ENCODE peak calls at places on chromosomes 6 and 20, in four cellular contexts. S is AML-193, Z is MM.1S, V is NB4. H is an unnamed sample.

GRCh38 chr6:89580997-89581666 is 57.4 kb downstream of the LYRM2 start:
- DNase-seq in Z (no peak), S (no peak), V (no peak), H (no peak)

GRCh38 chr20:9287062-9287461 is 218.2 kb downstream of the PLCB4 start:
- DNase-seq in Z (no peak), S (no peak), V (no peak), H (no peak)

GRCh38 chr20:42598586-42598985 is 591.1 kb downstream of the PTPRT start:
- DNase-seq in S (no peak), V (no peak), Z (no peak), H (no peak)

GRCh38 chr6:106162926-106163325 is 76.8 kb downstream of the PRDM1 start:
- DNase-seq in Z (peak), S (peak), V (peak), H (no peak)

GRCh38 chr20:58617158-58617557 is 33.9 kb upstream of the STX16 start:
- DNase-seq in V (no peak), Z (no peak), S (no peak), H (no peak)

GRCh38 chr20:1327241-1327653 is 1.7 kb downstream of the SDCBP2 start:
- DNase-seq in S (no peak), V (peak), Z (no peak), H (no peak)

GRCh38 chr20:39775110-39775509 is 813.0 kb downstream of the DHX35 start:
- DNase-seq in S (no peak), V (no peak), Z (no peak), H (no peak)

GRCh38 chr6:82917346-82918064 is 148.1 kb downstream of the UBE3D start:
- DNase-seq in Z (no peak), V (no peak), S (no peak), H (no peak)

GRCh38 chr6:37565267-37566208 is 65.8 kb upstream of the CCDC167 start:
- DNase-seq in S (no peak), Z (no peak), V (no peak), H (no peak)

GRCh38 chr6:26550250-26550993 is 12.3 kb downstream of the HMGN4 start:
- DNase-seq in V (peak), S (peak), Z (no peak), H (peak)

GRCh38 chr20:19735446-19735845 is 22.6 kb upstream of the RIN2 start:
- DNase-seq in V (peak), Z (no peak), S (peak), H (no peak)

GRCh38 chr6:164832410-164832809 is 477.0 kb downstream of the C6orf118 start:
- DNase-seq in S (no peak), V (no peak), Z (no peak), H (no peak)

GRCh38 chr6:86477510-86478166 is 459.7 kb upstream of the HTR1E start:
- DNase-seq in S (no peak), V (no peak), Z (peak), H (no peak)

GRCh38 chr6:136113736-136114173 is 136.4 kb downstream of the MTFR2 start:
- DNase-seq in Z (no peak), V (peak), S (peak), H (no peak)

GRCh38 chr20:50172347-50173013 is 18.1 kb upstream of the CEBPB start:
- DNase-seq in V (no peak), S (no peak), Z (no peak), H (no peak)

GRCh38 chr6:109687271-109687721 is 3.7 kb downstream of the AK9 start:
- DNase-seq in Z (no peak), S (no peak), V (peak), H (no peak)

GRCh38 chr20:50426865-50427739 is 83.1 kb upstream of the PTPN1 start:
- DNase-seq in V (no peak), S (no peak), Z (no peak), H (no peak)

GRCh38 chr20:23060629-23061028 is 11.2 kb upstream of the THBD start:
- DNase-seq in S (no peak), Z (no peak), V (no peak), H (no peak)

GRCh38 chr6:63352587-63353281 is 33.0 kb upstream of the LGSN start:
- DNase-seq in Z (peak), S (peak), V (peak), H (no peak)

GRCh38 chr6:24547243-24547642 is 52.5 kb downstream of the ALDH5A1 start:
- DNase-seq in Z (no peak), S (no peak), V (peak), H (peak)

GRCh38 chr6:169224185-169224695 is 29.4 kb downstream of the THBS2 start:
- DNase-seq in S (no peak), Z (no peak), V (no peak), H (no peak)

GRCh38 chr6:76275746-76276145 is 203.3 kb upstream of the IMPG1 start:
- DNase-seq in S (peak), V (peak), Z (peak), H (no peak)

GRCh38 chr6:163771180-163771579 is 356.7 kb downstream of the QKI start:
- DNase-seq in S (no peak), V (no peak), Z (no peak), H (no peak)

GRCh38 chr20:7841291-7841966 is 98.8 kb downstream of the HAO1 start:
- DNase-seq in V (no peak), S (no peak), Z (no peak), H (no peak)

GRCh38 chr20:46324960-46325703 is 16.8 kb upstream of the CDH22 start:
- DNase-seq in V (peak), Z (no peak), S (peak), H (no peak)

GRCh38 chr6:157813757-157814455 is 9.1 kb upstream of the SNX9 start:
- DNase-seq in S (no peak), Z (no peak), V (no peak), H (no peak)

GRCh38 chr6:163356324-163356723 is 58.2 kb upstream of the QKI start:
- DNase-seq in V (peak), Z (no peak), S (no peak), H (no peak)

GRCh38 chr6:54775586-54775985 is 71.0 kb upstream of the FAM83B start:
- DNase-seq in Z (no peak), V (no peak), S (no peak), H (no peak)

GRCh38 chr20:62608218-62608565 is 34.1 kb upstream of the SLCO4A1 start:
- DNase-seq in S (no peak), Z (no peak), V (no peak), H (no peak)

GRCh38 chr20:31719644-31720485 is 2.8 kb downstream of the BCL2L1 start:
- DNase-seq in V (no peak), S (no peak), Z (no peak), H (no peak)

GRCh38 chr20:25043499-25044260 is 14.3 kb downstream of the ACSS1 start:
- DNase-seq in Z (no peak), V (no peak), S (no peak), H (no peak)